ENCODE peak calls at places on chromosome 14, in four cellular contexts. C is sigmoid colon, A is A549, U is K562. W is an unnamed sample.

GRCh38 chr14:33782923-33783322 is 168.0 kb downstream of the EGLN3 start:
- DNase-seq in C (no peak), A (no peak), U (no peak), W (no peak)

GRCh38 chr14:92644601-92645515 is 103.6 kb downstream of the LGMN start:
- DNase-seq in C (no peak), A (no peak), U (no peak), W (no peak)

GRCh38 chr14:95442633-95443021 is 73.8 kb downstream of the SYNE3 start:
- DNase-seq in C (peak), A (peak), U (peak), W (peak)

GRCh38 chr14:90491221-90491867 is 94.5 kb downstream of the CALM1 start:
- DNase-seq in C (peak), A (no peak), U (peak), W (no peak)

GRCh38 chr14:101731187-101732080 is 30.1 kb upstream of the PPP2R5C start:
- DNase-seq in C (peak), A (peak), U (peak), W (peak)

GRCh38 chr14:99038401-99038800 is 233.6 kb downstream of the BCL11B start:
- DNase-seq in C (no peak), A (peak), U (no peak), W (peak)

GRCh38 chr14:53227154-53227718 is 74.1 kb upstream of the DDHD1 start:
- DNase-seq in C (no peak), A (no peak), U (no peak), W (no peak)

GRCh38 chr14:95041477-95042020 is 115.8 kb downstream of the DICER1 start:
- DNase-seq in C (no peak), A (no peak), U (no peak), W (no peak)

GRCh38 chr14:70005281-70005805 is 126.1 kb downstream of the SMOC1 start:
- DNase-seq in C (no peak), A (no peak), U (no peak), W (peak)

GRCh38 chr14:37237094-37237493 is 39.4 kb downstream of the MIPOL1 start:
- DNase-seq in C (no peak), A (no peak), U (no peak), W (no peak)

GRCh38 chr14:60616326-60617044 is 32.8 kb downstream of the SIX1 start:
- DNase-seq in C (no peak), A (no peak), U (no peak), W (no peak)

GRCh38 chr14:65850429-65851145 is 438.1 kb downstream of the FUT8 start:
- DNase-seq in C (no peak), A (no peak), U (no peak), W (no peak)

GRCh38 chr14:50230601-50231474 is 540 bp downstream of the SOS2 start:
- DNase-seq in C (peak), A (peak), U (no peak), W (peak)

GRCh38 chr14:96037891-96038557 is 1.1 kb upstream of the C14orf132 start:
- DNase-seq in C (peak), A (peak), U (no peak), W (peak)

GRCh38 chr14:91299483-91300115 is 55.1 kb upstream of the GPR68 start:
- DNase-seq in C (no peak), A (no peak), U (no peak), W (no peak)

GRCh38 chr14:99067141-99067920 is 204.7 kb downstream of the BCL11B start:
- DNase-seq in C (no peak), A (no peak), U (no peak), W (no peak)

GRCh38 chr14:26867171-26867757 is 269.4 kb upstream of the NOVA1 start:
- DNase-seq in C (no peak), A (peak), U (no peak), W (no peak)

GRCh38 chr14:56206576-56206975 is 88.4 kb downstream of the PELI2 start:
- DNase-seq in C (no peak), A (no peak), U (no peak), W (no peak)

GRCh38 chr14:76080009-76080408 is 71.7 kb upstream of the GPATCH2L start:
- DNase-seq in C (no peak), A (no peak), U (no peak), W (no peak)

GRCh38 chr14:41607119-41607785 is 576 bp downstream of the LRFN5 start:
- DNase-seq in C (no peak), A (no peak), U (no peak), W (no peak)

GRCh38 chr14:21092147-21093011 is 6.1 kb downstream of the ZNF219 start:
- DNase-seq in C (peak), A (peak), U (peak), W (peak)

GRCh38 chr14:86462193-86462592 is 932.2 kb downstream of the FLRT2 start:
- DNase-seq in C (no peak), A (peak), U (no peak), W (no peak)

GRCh38 chr14:43539210-43539609 is 967.9 kb downstream of the FSCB start:
- DNase-seq in C (no peak), A (peak), U (no peak), W (no peak)

GRCh38 chr14:82387699-82388098 is 854.0 kb upstream of the SEL1L start:
- DNase-seq in C (no peak), A (no peak), U (no peak), W (peak)

GRCh38 chr14:100067971-100068959 is 3.0 kb downstream of the EVL start:
- DNase-seq in C (no peak), A (no peak), U (peak), W (peak)

GRCh38 chr14:61562321-61563161 is 132.8 kb upstream of the HIF1A start:
- DNase-seq in C (no peak), A (peak), U (peak), W (no peak)

GRCh38 chr14:96264850-96265249 is 8.8 kb downstream of the BDKRB1 start:
- DNase-seq in C (peak), A (peak), U (no peak), W (no peak)

GRCh38 chr14:22587247-22587646 is 1.8 kb downstream of the DAD1 start:
- DNase-seq in C (no peak), A (no peak), U (no peak), W (no peak)

DNA sequence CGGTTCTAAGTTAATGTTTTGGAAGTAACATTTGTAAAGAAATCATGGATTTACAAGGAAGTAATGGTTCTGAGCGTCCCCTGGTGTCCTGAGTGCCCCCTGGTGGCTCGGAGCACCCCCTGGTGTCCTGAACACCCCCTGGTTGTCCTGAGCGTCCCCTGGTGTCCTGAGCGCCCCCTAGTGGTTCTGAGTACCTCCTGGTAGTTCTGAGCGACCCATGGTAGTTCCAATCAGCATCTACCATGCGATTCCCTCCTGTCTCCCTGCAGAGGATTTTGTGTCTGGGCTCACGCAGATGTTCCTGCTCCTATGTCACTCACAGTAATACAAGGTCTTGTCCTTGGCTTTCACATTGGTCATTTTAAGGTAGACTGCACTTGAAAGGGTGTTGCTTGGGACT is 1352.9 kb downstream of the TMEM121 start:
- DNase-seq in C (no peak), A (peak), U (peak), W (peak)
- TF ChIP-seq CTCF in C (no peak), A (peak), U (peak), W (no peak)

DNA sequence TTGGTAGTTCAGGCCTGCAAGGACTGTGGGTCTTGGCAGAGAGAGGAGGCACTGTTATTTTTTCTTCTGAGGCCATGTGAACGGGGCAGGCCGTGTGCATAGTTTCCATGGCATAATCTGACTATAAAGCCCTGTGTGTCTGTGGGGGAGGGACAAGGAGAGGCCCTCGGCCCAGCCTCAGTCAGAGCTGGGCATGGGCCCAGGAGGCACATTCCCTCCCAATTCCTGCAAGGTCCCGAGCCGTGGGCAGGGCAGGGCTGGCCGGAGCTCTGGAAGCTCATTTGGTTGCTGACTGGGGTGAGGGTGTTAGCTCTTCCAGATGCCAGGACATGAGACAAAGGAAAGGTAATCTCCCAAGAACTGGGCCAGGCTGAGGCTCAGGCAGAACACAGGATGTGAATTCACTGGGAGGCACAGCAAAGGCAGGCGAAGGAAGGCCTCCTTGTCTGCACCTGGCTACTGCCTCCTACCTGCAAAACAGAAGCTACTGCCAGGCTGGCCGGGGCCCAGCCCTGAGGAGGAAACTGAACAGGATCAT is 22.0 kb upstream of the PLEKHG3 start:
- DNase-seq in C (peak), A (peak), U (no peak), W (peak)
- TF ChIP-seq EP300 in C (peak), A (no peak), U (no peak), W (peak)

DNA sequence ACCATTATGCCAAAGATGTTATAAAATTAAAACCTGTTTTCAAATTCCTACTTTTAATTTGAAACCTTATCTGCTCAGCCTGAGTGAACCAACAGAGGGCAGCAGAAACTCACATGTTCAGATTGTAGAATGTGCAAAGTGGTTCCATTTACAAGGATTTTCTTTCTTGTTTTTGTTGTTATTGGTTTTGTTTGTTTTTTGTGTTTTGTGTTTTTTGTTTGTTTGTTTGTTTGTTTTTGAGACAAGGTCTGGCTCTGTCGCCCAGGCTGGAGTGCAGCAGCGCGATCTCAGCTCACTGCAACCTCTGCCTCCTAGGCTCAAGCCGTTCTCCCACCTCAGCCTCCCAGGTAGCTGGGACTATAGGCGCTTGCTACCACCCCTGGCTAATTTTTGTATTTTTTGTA is 22.8 kb upstream of the GARIN2 start:
- DNase-seq in C (no peak), A (peak), U (no peak), W (no peak)
- TF ChIP-seq CTCF in C (peak), A (peak), U (peak), W (peak)

GRCh38 chr14:73743431-73743931 is 29.3 kb upstream of the PNMA1 start:
- DNase-seq in C (peak), A (no peak), U (no peak), W (no peak)

GRCh38 chr14:73745571-73746539 is 31.7 kb upstream of the PNMA1 start:
- DNase-seq in C (peak), A (no peak), U (no peak), W (no peak)

GRCh38 chr14:73744175-73744867 is 30.1 kb upstream of the PNMA1 start:
- DNase-seq in C (no peak), A (no peak), U (no peak), W (no peak)

GRCh38 chr14:73746540-73747385 is 32.6 kb upstream of the PNMA1 start:
- DNase-seq in C (peak), A (no peak), U (no peak), W (no peak)

DNA sequence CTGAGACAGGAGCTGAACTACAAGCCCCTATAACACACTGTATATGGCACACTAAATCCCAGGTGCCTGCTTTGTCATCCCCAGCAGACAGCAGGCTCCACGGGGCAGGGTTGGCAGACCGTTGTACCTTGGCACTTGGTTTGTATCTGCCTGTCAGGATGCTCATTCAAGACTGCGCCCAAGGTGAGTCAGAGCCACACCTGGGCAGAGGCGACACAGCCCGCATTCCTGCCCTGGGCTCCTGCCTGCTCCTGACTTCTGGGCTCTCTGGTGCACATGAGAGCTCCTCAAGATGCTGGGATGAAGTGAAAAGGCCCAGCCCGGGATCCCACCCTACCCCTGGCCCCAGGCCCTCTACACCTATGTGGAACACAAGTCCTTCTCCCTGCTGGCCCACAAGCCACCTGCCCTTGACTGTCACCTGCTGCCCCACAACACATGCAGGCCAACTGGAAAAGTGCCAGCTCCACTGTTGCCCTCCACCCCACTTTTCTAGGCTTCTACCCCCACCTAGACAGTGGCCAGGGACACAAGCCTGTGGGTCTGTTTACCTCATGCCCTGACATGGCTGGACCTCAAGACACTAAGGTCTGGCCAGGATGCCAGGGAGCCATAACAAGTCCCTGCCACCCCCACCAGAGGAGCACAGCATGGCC is 30.8 kb upstream of the PNMA1 start:
- DNase-seq in C (peak), A (no peak), U (no peak), W (peak)
- TF ChIP-seq EP300 in C (no peak), A (no peak), U (no peak), W (no peak)

W was measured in stomach.